ENCODE peak calls at places on chromosomes 13 and 19, in eight cellular contexts. One of them, this sample, is unnamed.

GRCh38 chr13:46341112-46341711 is 45.8 kb downstream of the RUBCNL start:
- DNase-seq in K562: no peak
- DNase-seq in uterus: no peak
- DNase-seq in tibial nerve: no peak
- DNase-seq in suprapubic skin: no peak
- DNase-seq in IMR-90: peak; percentile 50
- DNase-seq in adrenal gland: peak; percentile 32
- DNase-seq in HepG2: no peak
- DNase-seq in this sample: no peak

GRCh38 chr13:109949395-109949794 is 163.0 kb upstream of the IRS2 start:
- DNase-seq in uterus: no peak
- DNase-seq in IMR-90: peak; percentile 23
- DNase-seq in suprapubic skin: no peak
- DNase-seq in tibial nerve: no peak
- DNase-seq in K562: no peak
- DNase-seq in HepG2: no peak
- DNase-seq in adrenal gland: no peak
- DNase-seq in this sample: no peak

GRCh38 chr13:94233401-94233800 is 246.1 kb downstream of the DCT start:
- DNase-seq in suprapubic skin: no peak
- DNase-seq in HepG2: no peak
- DNase-seq in K562: no peak
- DNase-seq in IMR-90: peak; percentile 96
- DNase-seq in adrenal gland: peak; percentile 64
- DNase-seq in uterus: no peak
- DNase-seq in tibial nerve: peak; percentile 12
- DNase-seq in this sample: no peak

GRCh38 chr13:108226184-108226583 is 8.0 kb downstream of the ABHD13 start:
- DNase-seq in tibial nerve: no peak
- DNase-seq in K562: peak; percentile 30
- DNase-seq in IMR-90: no peak
- DNase-seq in HepG2: peak; percentile 29
- DNase-seq in adrenal gland: no peak
- DNase-seq in uterus: no peak
- DNase-seq in suprapubic skin: no peak
- DNase-seq in this sample: no peak

GRCh38 chr13:106234656-106235055 is 300.8 kb downstream of the EFNB2 start:
- DNase-seq in adrenal gland: no peak
- DNase-seq in IMR-90: no peak
- DNase-seq in uterus: no peak
- DNase-seq in K562: no peak
- DNase-seq in tibial nerve: no peak
- DNase-seq in HepG2: no peak
- DNase-seq in suprapubic skin: no peak
- DNase-seq in this sample: no peak

GRCh38 chr13:93326427-93326826 is 99.8 kb downstream of the GPC6 start:
- DNase-seq in K562: no peak
- DNase-seq in tibial nerve: no peak
- DNase-seq in adrenal gland: no peak
- DNase-seq in HepG2: no peak
- DNase-seq in uterus: no peak
- DNase-seq in suprapubic skin: no peak
- DNase-seq in IMR-90: no peak
- DNase-seq in this sample: no peak

GRCh38 chr13:30864352-30865130 is 41.5 kb upstream of the MEDAG start:
- DNase-seq in suprapubic skin: no peak
- DNase-seq in IMR-90: peak; percentile 98
- DNase-seq in K562: no peak
- DNase-seq in uterus: peak; percentile 44
- DNase-seq in tibial nerve: no peak
- DNase-seq in HepG2: no peak
- DNase-seq in adrenal gland: peak; percentile 47
- DNase-seq in this sample: no peak

GRCh38 chr13:58792854-58793253 is 1161.3 kb downstream of the PCDH17 start:
- DNase-seq in HepG2: no peak
- DNase-seq in adrenal gland: no peak
- DNase-seq in IMR-90: no peak
- DNase-seq in suprapubic skin: no peak
- DNase-seq in uterus: no peak
- DNase-seq in K562: no peak
- DNase-seq in tibial nerve: no peak
- DNase-seq in this sample: no peak

DNA sequence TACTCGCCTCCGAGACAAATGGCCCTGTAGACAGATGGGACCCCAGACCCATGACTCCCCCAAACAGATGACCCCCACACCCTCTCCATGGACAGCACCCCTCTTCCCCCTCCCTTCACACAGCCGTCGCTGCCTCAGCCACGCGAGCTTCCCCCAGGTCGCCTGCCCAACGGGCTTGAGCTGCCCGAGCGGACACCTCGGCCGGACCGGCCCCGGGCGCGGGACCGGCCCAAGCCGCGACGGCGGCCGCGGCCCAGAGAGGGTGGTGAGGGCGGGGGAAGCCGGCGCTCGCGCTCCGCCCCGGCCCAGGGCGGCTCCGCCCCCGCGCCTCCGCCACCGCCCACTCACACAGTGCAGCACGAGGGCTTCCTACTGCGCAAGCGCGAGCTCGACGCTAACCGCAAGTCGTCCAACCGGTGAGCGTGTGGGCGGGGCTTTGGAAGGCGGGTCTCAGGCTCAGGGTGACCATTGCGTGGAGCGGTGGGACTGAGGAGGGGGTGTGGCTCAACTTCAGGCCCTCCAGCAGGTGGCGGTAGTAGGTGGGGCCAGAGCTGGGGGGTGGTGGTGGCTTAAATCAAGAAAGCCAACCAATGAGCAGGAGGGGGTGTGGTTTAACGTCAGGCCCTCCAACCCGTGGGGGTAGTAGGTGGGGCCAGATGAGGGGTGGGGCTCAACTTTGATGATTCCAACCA is 6.2 kb upstream of the SHKBP1 start:
- DNase-seq in adrenal gland: peak; percentile 99
- DNase-seq in K562: peak; percentile 100
- DNase-seq in suprapubic skin: peak; percentile 99
- DNase-seq in IMR-90: peak; percentile 100
- DNase-seq in HepG2: peak; percentile 96
- DNase-seq in uterus: peak; percentile 100
- DNase-seq in tibial nerve: peak; percentile 97
- DNase-seq in this sample: peak; percentile 99
- H3K27ac ChIP-seq in adrenal gland: no peak overlapping the region
- H3K27ac ChIP-seq in K562: peak overlapping the region; percentile 27
- H3K27ac ChIP-seq in suprapubic skin: peak overlapping the region; percentile 60
- H3K27ac ChIP-seq in IMR-90: peak overlapping the region; percentile 91
- H3K27ac ChIP-seq in HepG2: no peak overlapping the region
- H3K27ac ChIP-seq in uterus: peak overlapping the region; percentile 76
- H3K27ac ChIP-seq in tibial nerve: peak overlapping the region; percentile 76
- H3K27ac ChIP-seq in this sample: peak overlapping the region; percentile 68

GRCh38 chr19:2616741-2617392 is 85.6 kb downstream of the GNG7 start:
- DNase-seq in IMR-90: no peak
- DNase-seq in tibial nerve: peak; percentile 60
- DNase-seq in K562: no peak
- DNase-seq in uterus: no peak
- DNase-seq in HepG2: peak; percentile 35
- DNase-seq in suprapubic skin: no peak
- DNase-seq in adrenal gland: peak; percentile 65
- DNase-seq in this sample: no peak

GRCh38 chr19:2615782-2616181 is 86.7 kb downstream of the GNG7 start:
- DNase-seq in HepG2: no peak
- DNase-seq in IMR-90: no peak
- DNase-seq in K562: no peak
- DNase-seq in tibial nerve: no peak
- DNase-seq in uterus: no peak
- DNase-seq in adrenal gland: no peak
- DNase-seq in suprapubic skin: no peak
- DNase-seq in this sample: no peak

GRCh38 chr19:2618611-2619010 is 83.9 kb downstream of the GNG7 start:
- DNase-seq in IMR-90: peak; percentile 28
- DNase-seq in adrenal gland: peak; percentile 75
- DNase-seq in K562: no peak
- DNase-seq in suprapubic skin: no peak
- DNase-seq in uterus: no peak
- DNase-seq in HepG2: no peak
- DNase-seq in tibial nerve: peak; percentile 57
- DNase-seq in this sample: no peak

GRCh38 chr19:2617393-2618165 is 84.9 kb downstream of the GNG7 start:
- DNase-seq in suprapubic skin: no peak
- DNase-seq in tibial nerve: no peak
- DNase-seq in uterus: no peak
- DNase-seq in HepG2: no peak
- DNase-seq in K562: no peak
- DNase-seq in IMR-90: no peak
- DNase-seq in adrenal gland: no peak
- DNase-seq in this sample: no peak

GRCh38 chr19:2619076-2619475 is 83.4 kb downstream of the GNG7 start:
- DNase-seq in adrenal gland: no peak
- DNase-seq in K562: peak; percentile 23
- DNase-seq in IMR-90: no peak
- DNase-seq in suprapubic skin: no peak
- DNase-seq in HepG2: no peak
- DNase-seq in tibial nerve: no peak
- DNase-seq in uterus: no peak
- DNase-seq in this sample: no peak
- TF ChIP-seq POLR2A in adrenal gland: no peak
- TF ChIP-seq POLR2A in K562: no peak
- TF ChIP-seq POLR2A in IMR-90: no peak
- TF ChIP-seq POLR2A in suprapubic skin: no peak
- TF ChIP-seq POLR2A in HepG2: no peak
- TF ChIP-seq POLR2A in tibial nerve: no peak
- TF ChIP-seq POLR2A in uterus: no peak
- TF ChIP-seq POLR2A in this sample: no peak

GRCh38 chr13:114009590-114010400 is 35.9 kb upstream of the C13orf46 start:
- DNase-seq in tibial nerve: no peak
- DNase-seq in HepG2: no peak
- DNase-seq in K562: no peak
- DNase-seq in suprapubic skin: peak; percentile 70
- DNase-seq in uterus: no peak
- DNase-seq in adrenal gland: no peak
- DNase-seq in IMR-90: no peak
- DNase-seq in this sample: no peak

GRCh38 chr13:114005206-114005720 is 31.4 kb upstream of the C13orf46 start:
- DNase-seq in HepG2: no peak
- DNase-seq in adrenal gland: no peak
- DNase-seq in IMR-90: no peak
- DNase-seq in K562: no peak
- DNase-seq in uterus: no peak
- DNase-seq in suprapubic skin: peak; percentile 66
- DNase-seq in tibial nerve: no peak
- DNase-seq in this sample: no peak

GRCh38 chr13:114008964-114009589 is 35.2 kb upstream of the C13orf46 start:
- DNase-seq in IMR-90: no peak
- DNase-seq in adrenal gland: no peak
- DNase-seq in uterus: no peak
- DNase-seq in K562: no peak
- DNase-seq in HepG2: no peak
- DNase-seq in tibial nerve: no peak
- DNase-seq in suprapubic skin: peak; percentile 70
- DNase-seq in this sample: no peak

GRCh38 chr13:114004416-114005205 is 30.7 kb upstream of the C13orf46 start:
- DNase-seq in K562: peak; percentile 93
- DNase-seq in IMR-90: peak; percentile 50
- DNase-seq in suprapubic skin: peak; percentile 57
- DNase-seq in adrenal gland: no peak
- DNase-seq in HepG2: peak; percentile 12
- DNase-seq in tibial nerve: peak; percentile 60
- DNase-seq in uterus: no peak
- DNase-seq in this sample: no peak

GRCh38 chr13:114007566-114007965 is 33.7 kb upstream of the C13orf46 start:
- DNase-seq in uterus: no peak
- DNase-seq in suprapubic skin: peak; percentile 72
- DNase-seq in tibial nerve: no peak
- DNase-seq in IMR-90: no peak
- DNase-seq in adrenal gland: no peak
- DNase-seq in K562: no peak
- DNase-seq in HepG2: no peak
- DNase-seq in this sample: no peak
- TF ChIP-seq CTCF in uterus: no peak
- TF ChIP-seq CTCF in suprapubic skin: no peak
- TF ChIP-seq CTCF in tibial nerve: no peak
- TF ChIP-seq CTCF in IMR-90: no peak
- TF ChIP-seq CTCF in adrenal gland: no peak
- TF ChIP-seq CTCF in K562: no peak
- TF ChIP-seq CTCF in HepG2: no peak
- TF ChIP-seq CTCF in this sample: no peak

GRCh38 chr19:1094655-1094977 is 559 bp downstream of the POLR2E start:
- DNase-seq in tibial nerve: no peak
- DNase-seq in suprapubic skin: no peak
- DNase-seq in uterus: no peak
- DNase-seq in IMR-90: no peak
- DNase-seq in adrenal gland: no peak
- DNase-seq in K562: no peak
- DNase-seq in HepG2: no peak
- DNase-seq in this sample: no peak

GRCh38 chr19:1094978-1095701 is at the start of gene POLR2E:
- DNase-seq in suprapubic skin: peak; percentile 99
- DNase-seq in uterus: peak; percentile 99
- DNase-seq in K562: peak; percentile 98
- DNase-seq in HepG2: peak; percentile 94
- DNase-seq in tibial nerve: peak; percentile 95
- DNase-seq in IMR-90: peak; percentile 98
- DNase-seq in adrenal gland: peak; percentile 100
- DNase-seq in this sample: peak; percentile 99

GRCh38 chr19:1093330-1093729 is 1.8 kb downstream of the POLR2E start:
- DNase-seq in tibial nerve: no peak
- DNase-seq in adrenal gland: no peak
- DNase-seq in HepG2: no peak
- DNase-seq in K562: no peak
- DNase-seq in uterus: no peak
- DNase-seq in IMR-90: no peak
- DNase-seq in suprapubic skin: no peak
- DNase-seq in this sample: no peak

GRCh38 chr19:1091544-1092175 is 3.5 kb downstream of the POLR2E start:
- DNase-seq in HepG2: no peak
- DNase-seq in uterus: no peak
- DNase-seq in tibial nerve: no peak
- DNase-seq in K562: no peak
- DNase-seq in adrenal gland: no peak
- DNase-seq in suprapubic skin: no peak
- DNase-seq in IMR-90: no peak
- DNase-seq in this sample: no peak

DNA sequence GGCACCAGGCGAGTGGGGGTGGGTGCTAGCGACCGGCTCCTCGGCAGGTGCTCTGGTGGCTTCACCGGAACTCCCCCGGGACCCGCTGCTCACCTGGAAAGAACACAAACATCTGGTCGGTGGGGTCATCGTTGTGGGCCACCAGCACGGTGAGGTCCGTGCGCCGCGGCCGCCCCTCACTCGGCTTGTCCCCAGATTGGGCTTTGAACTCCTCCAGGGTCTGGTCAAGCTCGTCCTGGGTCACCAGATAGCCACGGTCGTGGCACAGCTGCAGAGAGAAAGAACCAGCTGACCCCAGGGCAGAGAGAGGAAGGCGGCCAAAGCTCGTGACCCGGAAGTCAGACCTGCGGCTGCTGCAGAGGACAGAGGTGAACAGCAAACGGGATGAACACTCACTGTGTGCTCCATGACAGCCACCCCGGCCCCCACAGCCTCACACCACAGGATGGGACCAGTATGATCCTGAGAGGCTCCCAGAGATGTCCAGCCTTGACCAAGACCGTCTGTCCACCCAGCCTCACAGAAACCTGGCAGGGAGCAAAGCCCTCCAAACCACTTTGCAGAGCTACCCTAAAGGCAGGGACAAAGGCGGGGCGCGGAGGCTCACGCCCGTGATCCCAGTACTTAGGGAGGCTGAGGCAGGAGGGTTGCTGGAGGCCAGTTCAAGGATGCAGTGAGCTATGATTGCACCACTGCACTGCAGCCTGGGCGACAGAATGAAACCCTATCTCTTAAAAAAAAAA is 1.2 kb downstream of the POLR2E start:
- DNase-seq in adrenal gland: no peak
- DNase-seq in IMR-90: no peak
- DNase-seq in K562: no peak
- DNase-seq in tibial nerve: no peak
- DNase-seq in uterus: no peak
- DNase-seq in HepG2: peak; percentile 29
- DNase-seq in suprapubic skin: no peak
- DNase-seq in this sample: no peak
- H3K27ac ChIP-seq in adrenal gland: no peak overlapping the region
- H3K27ac ChIP-seq in IMR-90: peak overlapping the region; percentile 57
- H3K27ac ChIP-seq in K562: peak overlapping the region; percentile 65
- H3K27ac ChIP-seq in tibial nerve: no peak overlapping the region
- H3K27ac ChIP-seq in uterus: no peak overlapping the region
- H3K27ac ChIP-seq in HepG2: peak overlapping the region; percentile 57
- H3K27ac ChIP-seq in suprapubic skin: no peak overlapping the region
- H3K27ac ChIP-seq in this sample: no peak overlapping the region

This sample was measured in testis.